ENCODE peak calls at places on chromosome 6, in six cellular contexts. Y is upper lobe of left lung, R is HCT116, B is testis, F is heart left ventricle, A is vagina. J is an unnamed sample.

GRCh38 chr6:139277161-139277560 is 14.6 kb downstream of the TXLNB start:
- DNase-seq in Y (no peak), R (no peak), B (no peak), F (no peak), A (no peak), J (no peak)

GRCh38 chr6:52310932-52311331 is 26.4 kb upstream of the MCM3 start:
- DNase-seq in Y (no peak), R (no peak), B (no peak), F (no peak), A (no peak), J (no peak)

GRCh38 chr6:10332121-10332520 is 82.8 kb downstream of the TFAP2A start:
- DNase-seq in Y (no peak), R (no peak), B (no peak), F (no peak), A (no peak), J (no peak)

GRCh38 chr6:16184129-16184528 is 54.3 kb upstream of the GMPR start:
- DNase-seq in Y (no peak), R (peak; percentile 48), B (peak; percentile 75), F (no peak), A (no peak), J (peak; percentile 59)

GRCh38 chr6:129184808-129185366 is 301.9 kb downstream of the LAMA2 start:
- DNase-seq in Y (no peak), R (no peak), B (no peak), F (no peak), A (no peak), J (no peak)

GRCh38 chr6:45445749-45446454 is 68.2 kb upstream of the SUPT3H start:
- DNase-seq in Y (no peak), R (peak; percentile 94), B (peak; percentile 20), F (peak; percentile 61), A (peak; percentile 96), J (peak; percentile 92)

GRCh38 chr6:121479486-121480098 is 44.1 kb downstream of the GJA1 start:
- DNase-seq in Y (no peak), R (peak; percentile 65), B (no peak), F (no peak), A (no peak), J (no peak)

GRCh38 chr6:53410508-53411258 is 61.9 kb upstream of the ELOVL5 start:
- DNase-seq in Y (peak; percentile 10), R (peak; percentile 22), B (peak; percentile 41), F (peak; percentile 68), A (no peak), J (peak; percentile 54)

GRCh38 chr6:75436869-75437268 is 56.7 kb downstream of the FILIP1 start:
- DNase-seq in Y (no peak), R (no peak), B (peak; percentile 70), F (no peak), A (no peak), J (no peak)

GRCh38 chr6:36755435-36756348 is 58.1 kb downstream of the RAB44 start:
- DNase-seq in Y (no peak), R (no peak), B (no peak), F (no peak), A (no peak), J (no peak)

GRCh38 chr6:4613795-4614194 is 162.4 kb upstream of the CDYL start:
- DNase-seq in Y (no peak), R (no peak), B (no peak), F (no peak), A (no peak), J (no peak)

GRCh38 chr6:46652232-46652602 is 401 bp downstream of the CYP39A1 start:
- DNase-seq in Y (no peak), R (no peak), B (no peak), F (no peak), A (no peak), J (no peak)

DNA sequence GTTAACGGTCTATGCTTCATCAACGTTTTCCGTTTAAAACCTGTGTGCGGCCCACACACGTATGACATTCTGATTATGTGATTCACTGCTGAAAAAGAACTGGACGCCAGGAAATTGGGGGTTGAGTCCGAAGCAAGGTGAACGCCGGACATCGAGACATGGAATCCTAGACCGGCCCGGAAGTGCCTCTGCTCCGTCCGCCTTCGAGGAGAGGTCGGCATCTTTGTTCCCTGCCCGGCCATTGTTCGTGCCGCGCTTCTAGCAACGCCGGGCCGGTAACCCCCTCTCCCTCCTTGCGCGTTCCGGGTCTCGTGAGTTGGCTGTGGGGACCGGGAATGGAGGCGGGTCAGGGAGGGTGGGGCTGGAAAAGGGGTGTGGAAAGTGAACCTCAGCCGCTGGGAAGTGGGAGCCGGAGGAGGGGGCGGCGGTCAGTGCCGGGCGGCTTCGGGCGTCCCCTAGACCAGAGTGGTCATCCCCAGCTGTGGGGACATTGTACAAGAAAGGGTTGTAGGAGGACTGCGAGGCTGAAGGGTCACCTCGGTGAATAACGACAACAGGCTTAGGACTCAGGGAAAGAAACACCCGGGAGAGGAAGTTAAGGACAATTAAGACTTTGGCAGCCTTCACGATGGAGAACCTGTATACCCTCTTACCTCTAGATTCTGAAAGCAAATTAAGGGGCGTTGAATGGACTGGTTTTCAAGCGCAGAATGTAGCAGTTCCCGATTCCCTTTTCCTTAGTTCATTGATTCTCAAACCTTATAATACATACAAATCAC is at the start of gene ZSCAN9:
- DNase-seq in Y (peak; percentile 87), R (peak; percentile 87), B (peak; percentile 92), F (peak; percentile 89), A (no peak), J (peak; percentile 80)
- TF ChIP-seq POLR2A in Y (no peak), R (no peak), B (no peak), F (no peak), A (no peak), J (peak; percentile 64)

GRCh38 chr6:163418273-163419029 is 3.9 kb downstream of the QKI start:
- DNase-seq in Y (no peak), R (no peak), B (no peak), F (no peak), A (no peak), J (no peak)
- TF ChIP-seq POLR2A in Y (no peak), R (no peak), B (no peak), F (no peak), A (no peak), J (no peak)

DNA sequence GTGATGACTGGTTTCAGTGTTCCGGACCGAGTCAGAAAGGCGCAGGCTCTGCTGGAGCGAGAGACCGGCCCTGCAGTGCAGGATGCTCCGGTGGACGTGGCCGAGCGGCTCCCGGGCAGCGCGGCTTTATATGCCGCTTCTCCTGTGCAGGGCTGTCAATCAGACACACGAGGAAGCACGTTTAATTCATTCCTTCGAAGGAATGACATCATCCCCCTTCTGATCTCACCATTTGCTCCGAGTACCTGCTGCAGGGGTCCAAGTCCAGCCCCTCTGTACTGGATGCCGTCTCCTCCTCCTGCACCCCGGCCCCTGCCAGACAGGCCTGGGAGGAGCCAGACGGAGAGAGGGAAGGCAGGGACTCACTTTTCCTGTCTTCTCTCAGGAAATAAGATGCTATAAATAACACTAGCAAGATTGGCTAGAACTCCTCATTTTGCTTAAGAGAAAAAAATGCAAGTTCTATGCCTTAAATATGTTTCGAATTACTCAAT is at the start of gene THBS2:
- DNase-seq in Y (peak; percentile 85), R (no peak), B (no peak), F (peak; percentile 78), A (peak; percentile 96), J (no peak)
- TF ChIP-seq POLR2A in Y (no peak), R (no peak), B (no peak), F (no peak), A (peak; percentile 86), J (no peak)

DNA sequence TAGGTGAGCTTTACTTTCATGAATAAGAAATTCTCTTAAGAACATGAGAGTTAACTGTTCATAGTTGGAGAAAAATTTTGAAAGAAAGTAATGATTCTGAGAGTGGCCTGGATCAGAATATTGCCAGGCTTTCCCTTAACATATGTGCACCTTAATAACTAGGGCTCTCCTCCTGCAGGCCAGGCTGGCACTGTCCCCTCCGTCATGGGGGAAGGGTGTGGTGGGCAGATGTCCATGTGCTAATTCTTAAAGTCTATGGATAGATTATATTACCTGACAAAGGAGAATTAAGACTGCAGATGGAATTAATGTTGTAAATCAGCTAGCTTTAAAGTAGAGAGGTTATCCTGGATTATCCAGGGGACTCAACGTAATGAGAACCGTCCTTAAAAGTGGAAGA is 10.9 kb upstream of the KLHL32 start:
- DNase-seq in Y (no peak), R (no peak), B (no peak), F (no peak), A (no peak), J (no peak)
- TF ChIP-seq POLR2A in Y (no peak), R (no peak), B (no peak), F (no peak), A (no peak), J (no peak)

GRCh38 chr6:30744054-30744805 is at the start of gene IER3:
- DNase-seq in Y (peak; percentile 95), R (peak; percentile 96), B (peak; percentile 82), F (peak; percentile 91), A (peak; percentile 95), J (peak; percentile 83)
- TF ChIP-seq POLR2A in Y (peak; percentile 71), R (peak; percentile 100), B (no peak), F (no peak), A (peak; percentile 81), J (peak; percentile 95)

DNA sequence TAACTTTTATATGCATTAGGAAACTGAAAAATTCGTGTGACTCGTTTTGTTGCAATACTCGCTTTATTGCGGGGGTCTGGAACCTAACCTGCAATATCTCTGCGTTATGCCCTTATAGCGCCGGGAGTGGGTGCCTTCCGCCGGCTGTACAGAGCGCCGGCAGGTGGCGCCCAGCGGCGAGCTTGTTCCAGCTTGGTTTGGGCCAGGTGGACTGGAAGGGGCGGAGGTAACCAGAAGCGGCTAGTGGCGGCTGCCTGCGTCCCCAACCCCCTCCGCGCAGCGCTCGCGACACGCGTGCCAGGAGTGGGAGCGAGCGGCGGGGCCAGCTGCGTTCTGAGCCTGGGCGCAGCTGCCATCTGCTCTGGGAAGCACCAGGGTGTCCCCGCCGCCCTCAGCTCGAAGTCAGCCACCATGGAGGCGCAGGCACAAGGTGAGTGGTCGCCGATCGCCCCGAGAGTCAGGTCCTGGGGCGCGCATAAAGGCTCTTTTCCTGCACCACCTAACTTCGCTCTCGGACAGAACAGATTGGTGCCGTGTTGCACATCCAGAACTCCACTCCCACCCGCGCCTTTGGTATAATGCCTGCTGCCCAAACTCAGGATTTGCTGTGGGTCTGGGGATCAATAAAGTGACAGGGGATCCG is at the start of gene TPD52L1:
- DNase-seq in Y (peak; percentile 95), R (peak; percentile 76), B (peak; percentile 87), F (peak; percentile 88), A (no peak), J (peak; percentile 65)
- TF ChIP-seq POLR2A in Y (no peak), R (no peak), B (no peak), F (no peak), A (no peak), J (no peak)

GRCh38 chr6:27893836-27894807 is 18.1 kb downstream of the OR2B2 start:
- DNase-seq in Y (peak; percentile 76), R (peak; percentile 91), B (peak; percentile 95), F (peak; percentile 85), A (no peak), J (peak; percentile 97)
- TF ChIP-seq POLR2A in Y (no peak), R (peak; percentile 71), B (no peak), F (no peak), A (no peak), J (no peak)

J was measured in erythroblast.